ENCODE peak calls at places on chromosomes 12 and 14, in four cellular contexts. F is GM12878, V is SK-N-SH, A is HepG2. D is an unnamed sample.

GRCh38 chr14:69043007-69043444 is 63.9 kb upstream of the ACTN1 start:
- DNase-seq in V (peak), A (no peak), F (no peak), D (no peak)

GRCh38 chr14:34436118-34436905 is 25.7 kb downstream of the SPTSSA start:
- DNase-seq in F (no peak), V (no peak), A (peak), D (no peak)

GRCh38 chr14:55430024-55430690 is 10.3 kb downstream of the TBPL2 start:
- DNase-seq in F (no peak), V (peak), A (peak), D (peak)

GRCh38 chr12:80872053-80872452 is 65.7 kb downstream of the LIN7A start:
- DNase-seq in F (no peak), A (no peak), V (no peak), D (no peak)

GRCh38 chr14:104314251-104314941 is 176.0 kb downstream of the KIF26A start:
- DNase-seq in V (no peak), A (no peak), F (no peak), D (no peak)

GRCh38 chr12:122437656-122438121 is 15.2 kb upstream of the CLIP1 start:
- DNase-seq in F (no peak), V (no peak), A (no peak), D (no peak)

GRCh38 chr14:54420478-54421116 is 20.6 kb downstream of the CNIH1 start:
- DNase-seq in V (peak), A (peak), F (no peak), D (peak)

GRCh38 chr12:97075583-97076268 is 168.7 kb downstream of the NEDD1 start:
- DNase-seq in F (no peak), V (no peak), A (no peak), D (no peak)

GRCh38 chr14:102819176-102819628 is 42.0 kb downstream of the TRAF3 start:
- DNase-seq in F (peak), V (no peak), A (peak), D (no peak)

GRCh38 chr12:119334459-119335170 is at the start of gene CCDC60:
- DNase-seq in V (no peak), A (no peak), F (no peak), D (peak)

GRCh38 chr14:41986726-41987125 is 380.1 kb downstream of the LRFN5 start:
- DNase-seq in V (no peak), F (no peak), A (no peak), D (no peak)

GRCh38 chr14:57657487-57657886 is 163.8 kb upstream of the CCDC198 start:
- DNase-seq in F (no peak), V (no peak), A (no peak), D (no peak)

GRCh38 chr14:36105401-36105800 is 71.1 kb downstream of the PTCSC3 start:
- DNase-seq in V (no peak), A (peak), F (no peak), D (peak)

GRCh38 chr14:24368562-24369252 is 723 bp downstream of the NFATC4 start:
- DNase-seq in A (no peak), F (no peak), V (peak), D (peak)

GRCh38 chr12:124655317-124656213 is 88.2 kb upstream of the NCOR2 start:
- DNase-seq in V (peak), F (no peak), A (no peak), D (no peak)

GRCh38 chr14:59208224-59208814 is 19.9 kb downstream of the DAAM1 start:
- DNase-seq in A (no peak), V (no peak), F (peak), D (peak)

GRCh38 chr12:40263616-40264409 is 39.0 kb downstream of the LRRK2 start:
- DNase-seq in V (no peak), F (no peak), A (no peak), D (no peak)

GRCh38 chr12:69915964-69916363 is 90.9 kb downstream of the MYRFL start:
- DNase-seq in F (no peak), V (no peak), A (no peak), D (no peak)

GRCh38 chr12:106740813-106741212 is 33.7 kb upstream of the RIC8B start:
- DNase-seq in A (no peak), V (no peak), F (no peak), D (no peak)

GRCh38 chr12:45732250-45732649 is 2.7 kb downstream of the ARID2 start:
- DNase-seq in A (no peak), F (no peak), V (no peak), D (no peak)

GRCh38 chr12:118377891-118378470 is 1.6 kb downstream of the SUDS3 start:
- DNase-seq in A (peak), V (peak), F (no peak), D (peak)

GRCh38 chr14:25017562-25017961 is 32.4 kb downstream of the STXBP6 start:
- DNase-seq in V (no peak), F (no peak), A (no peak), D (no peak)

GRCh38 chr12:115423546-115423987 is 739.6 kb upstream of the TBX3 start:
- DNase-seq in A (peak), V (no peak), F (no peak), D (no peak)

GRCh38 chr14:59622641-59623040 is 46.0 kb upstream of the CCDC175 start:
- DNase-seq in F (no peak), V (no peak), A (no peak), D (no peak)

GRCh38 chr12:120810021-120810420 is 84.4 kb downstream of the ACADS start:
- DNase-seq in V (no peak), A (no peak), F (no peak), D (no peak)

GRCh38 chr12:85920324-85920947 is 46.3 kb downstream of the NTS start:
- DNase-seq in A (peak), V (peak), F (no peak), D (peak)

GRCh38 chr12:112664569-112664968 is 127.0 kb upstream of the RPH3A start:
- DNase-seq in V (no peak), F (no peak), A (no peak), D (peak)

GRCh38 chr14:65173973-65174693 is 71.8 kb upstream of the MAX start:
- DNase-seq in F (no peak), A (no peak), V (no peak), D (no peak)

GRCh38 chr14:86217523-86217922 is 687.6 kb downstream of the FLRT2 start:
- DNase-seq in A (no peak), F (no peak), V (no peak), D (no peak)

GRCh38 chr14:95432152-95433093 is 84.0 kb downstream of the SYNE3 start:
- DNase-seq in V (peak), A (peak), F (no peak), D (peak)

GRCh38 chr12:114245555-114245954 is 160.4 kb downstream of the TBX5 start:
- DNase-seq in F (no peak), A (no peak), V (no peak), D (no peak)

GRCh38 chr12:71636704-71637115 is 26.9 kb downstream of the ZFC3H1 start:
- DNase-seq in V (peak), A (peak), F (peak), D (peak)

GRCh38 chr12:14768823-14769405 is 34.4 kb downstream of the WBP11 start:
- DNase-seq in F (peak), A (no peak), V (no peak), D (no peak)

GRCh38 chr14:74394549-74394948 is 31.5 kb downstream of the SYNDIG1L start:
- DNase-seq in A (no peak), V (no peak), F (no peak), D (no peak)

GRCh38 chr12:114767906-114768697 is 84.1 kb upstream of the TBX3 start:
- DNase-seq in A (peak), F (no peak), V (no peak), D (no peak)

DNA sequence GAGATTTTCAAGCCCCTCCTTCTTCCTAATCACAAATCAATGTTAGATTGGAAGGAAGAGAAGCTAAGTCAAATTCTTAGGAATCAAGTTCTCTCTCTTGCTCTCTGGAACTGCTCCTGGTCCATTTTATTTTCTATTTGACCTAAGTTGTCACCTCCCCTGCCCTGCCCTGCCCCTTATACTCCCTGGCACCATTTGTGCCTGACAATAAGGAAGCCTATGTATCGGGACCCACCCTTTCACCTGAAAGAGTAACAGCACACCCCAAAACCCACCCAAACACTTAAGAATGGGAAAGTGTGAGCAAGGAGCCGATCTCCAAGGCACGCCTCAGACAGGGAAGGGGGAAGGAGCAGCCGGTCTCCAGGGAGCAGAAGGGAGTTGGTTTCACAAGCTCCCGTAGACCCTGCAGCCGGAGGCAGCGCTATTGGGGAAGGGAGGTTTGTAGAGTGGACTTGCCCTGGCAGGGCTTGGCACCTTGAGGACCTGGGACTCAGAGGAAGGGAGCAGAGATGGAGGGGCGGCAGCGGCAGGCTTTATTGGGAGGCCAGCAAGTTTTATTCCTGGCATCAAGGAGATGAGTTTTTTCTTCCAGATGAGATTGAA is 1.6 kb downstream of the LRRC74A start:
- DNase-seq in F (no peak), A (no peak), V (no peak), D (no peak)
- TF ChIP-seq MAX in F (no peak), A (no peak), V (no peak), D (no peak)

DNA sequence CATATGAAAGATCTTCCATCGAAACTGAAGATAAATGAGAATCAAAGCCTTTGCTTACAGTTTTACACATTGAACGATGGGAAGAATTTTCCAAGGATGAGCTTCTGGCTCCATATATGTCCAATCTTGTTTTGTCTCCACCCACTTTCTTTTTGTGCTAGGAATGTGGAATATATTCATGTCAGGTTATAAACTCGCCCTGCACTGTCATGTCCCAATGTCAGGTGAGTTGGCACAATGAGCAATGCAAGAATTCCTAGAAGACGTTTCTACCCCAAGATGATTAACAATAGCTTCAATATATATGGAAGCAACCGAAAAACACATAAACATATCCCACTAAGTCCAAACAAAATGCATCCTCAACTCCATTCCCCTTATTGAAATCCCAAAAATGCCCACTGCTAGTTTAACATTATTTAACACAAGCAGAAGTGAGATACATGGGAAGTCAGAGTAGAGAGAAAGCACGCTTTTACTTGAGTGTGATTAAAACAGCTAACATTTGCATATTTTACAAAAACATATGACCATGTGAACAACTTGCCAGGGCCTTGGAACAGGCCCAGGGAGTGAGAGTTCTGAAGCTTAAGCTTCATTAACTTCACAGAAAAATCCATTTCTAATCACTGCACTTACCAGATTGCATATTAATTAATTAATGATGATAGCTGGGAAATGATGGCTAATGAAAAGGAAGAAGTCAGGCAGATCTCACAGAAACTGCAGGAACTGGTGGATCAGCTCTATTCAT is 233.9 kb downstream of the GXYLT1 start:
- DNase-seq in A (no peak), F (no peak), V (no peak), D (no peak)
- TF ChIP-seq ZBTB33 in A (no peak), F (no peak), V (no peak), D (no peak)

DNA sequence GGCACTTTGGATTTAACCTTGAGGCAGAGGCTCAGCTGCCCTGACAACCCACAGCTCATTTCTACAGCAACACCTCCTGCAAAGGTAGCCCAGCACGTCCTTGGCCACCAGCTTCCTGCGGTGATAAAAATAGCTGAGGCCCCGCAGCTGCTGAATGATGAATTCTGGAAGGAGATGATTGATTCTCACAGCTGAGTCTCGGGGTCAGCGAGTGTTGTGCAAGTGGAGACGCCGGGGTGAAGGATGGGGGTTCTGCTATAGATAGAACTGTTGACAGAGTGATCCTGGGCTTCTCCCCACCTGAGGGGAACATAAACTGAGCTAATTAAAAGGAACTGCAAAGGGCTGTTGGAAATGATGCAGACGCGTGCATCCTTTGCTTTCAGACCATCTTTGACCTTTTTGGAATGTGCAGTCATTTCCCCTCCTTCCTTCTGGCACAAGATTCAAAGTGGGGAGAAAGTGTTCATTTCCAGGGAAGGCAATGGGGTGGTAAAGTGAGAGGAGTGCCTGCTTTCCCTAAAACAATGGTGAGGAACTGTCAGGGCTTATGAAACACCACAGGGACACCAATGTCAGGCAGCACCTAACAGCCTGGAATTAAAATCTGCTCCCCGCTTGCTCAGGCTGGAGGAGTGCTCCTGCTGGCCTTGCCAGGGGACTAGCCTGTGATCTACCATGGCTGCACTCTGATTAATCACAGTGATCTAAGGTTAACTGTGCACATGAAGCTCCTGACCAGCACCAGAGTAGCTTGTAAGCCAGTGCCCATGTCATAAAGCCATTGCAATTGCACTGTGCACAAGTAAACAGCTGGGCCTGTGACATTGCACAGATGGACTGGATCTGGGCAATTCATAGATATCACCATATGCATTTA is 145.3 kb downstream of the SLC38A6 start:
- DNase-seq in A (no peak), F (no peak), V (no peak), D (no peak)
- TF ChIP-seq MXI1 in A (no peak), F (no peak), V (no peak), D (no peak)

GRCh38 chr12:24928131-24928530 is 20.8 kb downstream of the BCAT1 start:
- DNase-seq in V (no peak), A (no peak), F (no peak), D (no peak)
- TF ChIP-seq MAX in V (no peak), A (no peak), F (no peak), D (no peak)

GRCh38 chr12:66405395-66405794 is 103.1 kb downstream of the HELB start:
- DNase-seq in V (no peak), F (no peak), A (no peak), D (no peak)

GRCh38 chr12:66403746-66404145 is 101.5 kb downstream of the HELB start:
- DNase-seq in F (no peak), A (no peak), V (peak), D (no peak)

GRCh38 chr12:66409195-66409871 is 107.0 kb downstream of the HELB start:
- DNase-seq in F (no peak), A (peak), V (peak), D (no peak)
- TF ChIP-seq ZBTB33 in F (no peak), A (no peak), V (no peak), D (no peak)

GRCh38 chr12:53324779-53325538 is 3.5 kb upstream of the AAAS start:
- DNase-seq in V (peak), F (peak), A (peak), D (peak)
- TF ChIP-seq MXI1 in V (peak), F (peak), A (peak), D (no peak)

GRCh38 chr14:70708717-70709570 is 67.2 kb downstream of the TTC9 start:
- DNase-seq in F (no peak), V (no peak), A (no peak), D (no peak)
- TF ChIP-seq MAX in F (no peak), V (no peak), A (no peak), D (no peak)

D was measured in K562.